ENCODE peak calls at places on chromosomes 16 and 17, in five cellular contexts. One of them, this sample, is unnamed. For H3K27me3, the result is how much of the 10 kb centered on the place peaks cover.

GRCh38 chr16:81237942-81238295 is 570 bp upstream of the BCO1 start:
- ATAC-seq in naive thymus-derived CD4-positive, alpha-beta T cell: no peak
- ATAC-seq in PC-3: no peak
- ATAC-seq in GM12878: no peak
- ATAC-seq in left lung: no peak
- ATAC-seq in this sample: no peak

GRCh38 chr16:80369559-80369958 is 171.2 kb upstream of the DYNLRB2 start:
- ATAC-seq in naive thymus-derived CD4-positive, alpha-beta T cell: no peak
- ATAC-seq in PC-3: no peak
- ATAC-seq in GM12878: no peak
- ATAC-seq in left lung: peak
- ATAC-seq in this sample: peak

GRCh38 chr17:35684046-35684802 is 47.2 kb upstream of the RASL10B start:
- ATAC-seq in naive thymus-derived CD4-positive, alpha-beta T cell: no peak
- ATAC-seq in PC-3: peak
- ATAC-seq in GM12878: no peak
- ATAC-seq in left lung: no peak
- ATAC-seq in this sample: no peak

GRCh38 chr16:48374255-48374654 is 11.0 kb downstream of the SIAH1 start:
- ATAC-seq in naive thymus-derived CD4-positive, alpha-beta T cell: no peak
- ATAC-seq in PC-3: no peak
- ATAC-seq in GM12878: no peak
- ATAC-seq in left lung: no peak
- ATAC-seq in this sample: no peak

GRCh38 chr17:50920891-50921595 is 54.9 kb upstream of the TOB1 start:
- ATAC-seq in naive thymus-derived CD4-positive, alpha-beta T cell: no peak
- ATAC-seq in PC-3: no peak
- ATAC-seq in GM12878: no peak
- ATAC-seq in left lung: no peak
- ATAC-seq in this sample: no peak

GRCh38 chr17:10758062-10758461 is 28.2 kb upstream of the TMEM220 start:
- ATAC-seq in naive thymus-derived CD4-positive, alpha-beta T cell: no peak
- ATAC-seq in PC-3: no peak
- ATAC-seq in GM12878: no peak
- ATAC-seq in left lung: no peak
- ATAC-seq in this sample: no peak

GRCh38 chr17:65730711-65731169 is 169.3 kb upstream of the AXIN2 start:
- ATAC-seq in naive thymus-derived CD4-positive, alpha-beta T cell: no peak
- ATAC-seq in PC-3: no peak
- ATAC-seq in GM12878: no peak
- ATAC-seq in left lung: peak
- ATAC-seq in this sample: peak

GRCh38 chr17:28993013-28993600 is 12.7 kb downstream of the SEZ6 start:
- ATAC-seq in naive thymus-derived CD4-positive, alpha-beta T cell: no peak
- ATAC-seq in PC-3: no peak
- ATAC-seq in GM12878: no peak
- ATAC-seq in left lung: peak
- ATAC-seq in this sample: no peak

GRCh38 chr17:37490638-37491614 is 1.2 kb downstream of the DUSP14 start:
- ATAC-seq in naive thymus-derived CD4-positive, alpha-beta T cell: no peak
- ATAC-seq in PC-3: peak
- ATAC-seq in GM12878: peak
- ATAC-seq in left lung: peak
- ATAC-seq in this sample: peak

GRCh38 chr17:50304781-50305404 is 30.6 kb downstream of the TMEM92 start:
- ATAC-seq in naive thymus-derived CD4-positive, alpha-beta T cell: no peak
- ATAC-seq in PC-3: no peak
- ATAC-seq in GM12878: peak
- ATAC-seq in left lung: peak
- ATAC-seq in this sample: peak

GRCh38 chr16:89354325-89354724 is 136.0 kb downstream of the ANKRD11 start:
- ATAC-seq in naive thymus-derived CD4-positive, alpha-beta T cell: no peak
- ATAC-seq in PC-3: no peak
- ATAC-seq in GM12878: no peak
- ATAC-seq in left lung: peak
- ATAC-seq in this sample: no peak

GRCh38 chr16:72787519-72788268 is 260.2 kb downstream of the ZFHX3 start:
- ATAC-seq in naive thymus-derived CD4-positive, alpha-beta T cell: peak
- ATAC-seq in PC-3: peak
- ATAC-seq in GM12878: peak
- ATAC-seq in left lung: peak
- ATAC-seq in this sample: peak

GRCh38 chr17:17568772-17569195 is 22.7 kb downstream of the PEMT start:
- ATAC-seq in naive thymus-derived CD4-positive, alpha-beta T cell: no peak
- ATAC-seq in PC-3: peak
- ATAC-seq in GM12878: peak
- ATAC-seq in left lung: peak
- ATAC-seq in this sample: no peak

GRCh38 chr17:77872199-77872598 is 86.3 kb upstream of the TNRC6C start:
- ATAC-seq in naive thymus-derived CD4-positive, alpha-beta T cell: peak
- ATAC-seq in PC-3: no peak
- ATAC-seq in GM12878: no peak
- ATAC-seq in left lung: no peak
- ATAC-seq in this sample: no peak

GRCh38 chr16:46897471-46897870 is 13.3 kb downstream of the GPT2 start:
- ATAC-seq in naive thymus-derived CD4-positive, alpha-beta T cell: no peak
- ATAC-seq in PC-3: no peak
- ATAC-seq in GM12878: no peak
- ATAC-seq in left lung: no peak
- ATAC-seq in this sample: no peak

GRCh38 chr16:14444979-14445810 is 184.9 kb downstream of the PARN start:
- ATAC-seq in naive thymus-derived CD4-positive, alpha-beta T cell: no peak
- ATAC-seq in PC-3: no peak
- ATAC-seq in GM12878: no peak
- ATAC-seq in left lung: no peak
- ATAC-seq in this sample: no peak

GRCh38 chr17:633133-633532 is 81.5 kb downstream of the VPS53 start:
- ATAC-seq in naive thymus-derived CD4-positive, alpha-beta T cell: no peak
- ATAC-seq in PC-3: no peak
- ATAC-seq in GM12878: no peak
- ATAC-seq in left lung: no peak
- ATAC-seq in this sample: peak

GRCh38 chr16:24829153-24829552 is 16.6 kb upstream of the SLC5A11 start:
- ATAC-seq in naive thymus-derived CD4-positive, alpha-beta T cell: no peak
- ATAC-seq in PC-3: no peak
- ATAC-seq in GM12878: no peak
- ATAC-seq in left lung: no peak
- ATAC-seq in this sample: no peak

GRCh38 chr17:58330544-58330996 is 2.0 kb upstream of the TSPOAP1 start:
- ATAC-seq in naive thymus-derived CD4-positive, alpha-beta T cell: no peak
- ATAC-seq in PC-3: no peak
- ATAC-seq in GM12878: no peak
- ATAC-seq in left lung: no peak
- ATAC-seq in this sample: no peak

GRCh38 chr16:88759245-88759975 is 25.6 kb downstream of the PIEZO1 start:
- ATAC-seq in naive thymus-derived CD4-positive, alpha-beta T cell: peak
- ATAC-seq in PC-3: no peak
- ATAC-seq in GM12878: no peak
- ATAC-seq in left lung: peak
- ATAC-seq in this sample: peak

GRCh38 chr16:69089091-69089912 is 16.2 kb upstream of the HAS3 start:
- ATAC-seq in naive thymus-derived CD4-positive, alpha-beta T cell: no peak
- ATAC-seq in PC-3: no peak
- ATAC-seq in GM12878: peak
- ATAC-seq in left lung: peak
- ATAC-seq in this sample: peak

GRCh38 chr16:81539009-81539820 is 94.6 kb downstream of the CMIP start:
- ATAC-seq in naive thymus-derived CD4-positive, alpha-beta T cell: no peak
- ATAC-seq in PC-3: no peak
- ATAC-seq in GM12878: no peak
- ATAC-seq in left lung: peak
- ATAC-seq in this sample: no peak

GRCh38 chr17:27559506-27559931 is 71.5 kb upstream of the LGALS9 start:
- ATAC-seq in naive thymus-derived CD4-positive, alpha-beta T cell: no peak
- ATAC-seq in PC-3: no peak
- ATAC-seq in GM12878: no peak
- ATAC-seq in left lung: peak
- ATAC-seq in this sample: peak

GRCh38 chr16:24962747-24963146 is 52.4 kb downstream of the ARHGAP17 start:
- ATAC-seq in naive thymus-derived CD4-positive, alpha-beta T cell: no peak
- ATAC-seq in PC-3: no peak
- ATAC-seq in GM12878: no peak
- ATAC-seq in left lung: no peak
- ATAC-seq in this sample: no peak

GRCh38 chr16:70529051-70529777 is 5.6 kb downstream of the SF3B3 start:
- ATAC-seq in naive thymus-derived CD4-positive, alpha-beta T cell: peak
- ATAC-seq in PC-3: peak
- ATAC-seq in GM12878: peak
- ATAC-seq in left lung: peak
- ATAC-seq in this sample: no peak

GRCh38 chr16:29151317-29151716 is 166.5 kb downstream of the LAT start:
- ATAC-seq in naive thymus-derived CD4-positive, alpha-beta T cell: no peak
- ATAC-seq in PC-3: no peak
- ATAC-seq in GM12878: no peak
- ATAC-seq in left lung: no peak
- ATAC-seq in this sample: no peak

GRCh38 chr17:30336369-30337171 is 2.7 kb upstream of the TMIGD1 start:
- ATAC-seq in naive thymus-derived CD4-positive, alpha-beta T cell: peak
- ATAC-seq in PC-3: peak
- ATAC-seq in GM12878: peak
- ATAC-seq in left lung: peak
- ATAC-seq in this sample: no peak

GRCh38 chr16:10081201-10081940 is 100.9 kb downstream of the GRIN2A start:
- ATAC-seq in naive thymus-derived CD4-positive, alpha-beta T cell: no peak
- ATAC-seq in PC-3: no peak
- ATAC-seq in GM12878: no peak
- ATAC-seq in left lung: no peak
- ATAC-seq in this sample: peak

GRCh38 chr17:43979671-43980070 is 24.8 kb upstream of the NAGS start:
- ATAC-seq in naive thymus-derived CD4-positive, alpha-beta T cell: no peak
- ATAC-seq in PC-3: no peak
- ATAC-seq in GM12878: no peak
- ATAC-seq in left lung: no peak
- ATAC-seq in this sample: no peak
- H3K27me3 ChIP-seq in naive thymus-derived CD4-positive, alpha-beta T cell: under half
- H3K27me3 ChIP-seq in PC-3: half or more
- H3K27me3 ChIP-seq in GM12878: under half
- H3K27me3 ChIP-seq in left lung: half or more
- H3K27me3 ChIP-seq in this sample: half or more

GRCh38 chr16:51164574-51164973 is 13.5 kb upstream of the SALL1 start:
- ATAC-seq in naive thymus-derived CD4-positive, alpha-beta T cell: no peak
- ATAC-seq in PC-3: no peak
- ATAC-seq in GM12878: no peak
- ATAC-seq in left lung: no peak
- ATAC-seq in this sample: no peak
- H3K27me3 ChIP-seq in naive thymus-derived CD4-positive, alpha-beta T cell: under half
- H3K27me3 ChIP-seq in PC-3: under half
- H3K27me3 ChIP-seq in GM12878: under half
- H3K27me3 ChIP-seq in left lung: under half
- H3K27me3 ChIP-seq in this sample: under half

GRCh38 chr17:41455236-41455635 is 11.9 kb downstream of the KRT32 start:
- ATAC-seq in naive thymus-derived CD4-positive, alpha-beta T cell: no peak
- ATAC-seq in PC-3: no peak
- ATAC-seq in GM12878: no peak
- ATAC-seq in left lung: no peak
- ATAC-seq in this sample: no peak
- H3K27me3 ChIP-seq in naive thymus-derived CD4-positive, alpha-beta T cell: under half
- H3K27me3 ChIP-seq in PC-3: under half
- H3K27me3 ChIP-seq in GM12878: under half
- H3K27me3 ChIP-seq in left lung: under half
- H3K27me3 ChIP-seq in this sample: under half

GRCh38 chr17:79218825-79219200 is 144.2 kb downstream of the ENGASE start:
- ATAC-seq in naive thymus-derived CD4-positive, alpha-beta T cell: no peak
- ATAC-seq in PC-3: no peak
- ATAC-seq in GM12878: no peak
- ATAC-seq in left lung: no peak
- ATAC-seq in this sample: no peak
- H3K27me3 ChIP-seq in naive thymus-derived CD4-positive, alpha-beta T cell: under half
- H3K27me3 ChIP-seq in PC-3: half or more
- H3K27me3 ChIP-seq in GM12878: under half
- H3K27me3 ChIP-seq in left lung: half or more
- H3K27me3 ChIP-seq in this sample: half or more

GRCh38 chr17:44751331-44751730 is 7.5 kb upstream of the ADAM11 start:
- ATAC-seq in naive thymus-derived CD4-positive, alpha-beta T cell: no peak
- ATAC-seq in PC-3: no peak
- ATAC-seq in GM12878: no peak
- ATAC-seq in left lung: no peak
- ATAC-seq in this sample: no peak

GRCh38 chr17:44749076-44750020 is 9.4 kb upstream of the ADAM11 start:
- ATAC-seq in naive thymus-derived CD4-positive, alpha-beta T cell: no peak
- ATAC-seq in PC-3: no peak
- ATAC-seq in GM12878: no peak
- ATAC-seq in left lung: no peak
- ATAC-seq in this sample: peak

GRCh38 chr17:44751806-44752205 is 7.0 kb upstream of the ADAM11 start:
- ATAC-seq in naive thymus-derived CD4-positive, alpha-beta T cell: no peak
- ATAC-seq in PC-3: no peak
- ATAC-seq in GM12878: no peak
- ATAC-seq in left lung: no peak
- ATAC-seq in this sample: no peak

GRCh38 chr17:44754276-44754675 is 4.5 kb upstream of the ADAM11 start:
- ATAC-seq in naive thymus-derived CD4-positive, alpha-beta T cell: no peak
- ATAC-seq in PC-3: no peak
- ATAC-seq in GM12878: no peak
- ATAC-seq in left lung: no peak
- ATAC-seq in this sample: no peak

DNA sequence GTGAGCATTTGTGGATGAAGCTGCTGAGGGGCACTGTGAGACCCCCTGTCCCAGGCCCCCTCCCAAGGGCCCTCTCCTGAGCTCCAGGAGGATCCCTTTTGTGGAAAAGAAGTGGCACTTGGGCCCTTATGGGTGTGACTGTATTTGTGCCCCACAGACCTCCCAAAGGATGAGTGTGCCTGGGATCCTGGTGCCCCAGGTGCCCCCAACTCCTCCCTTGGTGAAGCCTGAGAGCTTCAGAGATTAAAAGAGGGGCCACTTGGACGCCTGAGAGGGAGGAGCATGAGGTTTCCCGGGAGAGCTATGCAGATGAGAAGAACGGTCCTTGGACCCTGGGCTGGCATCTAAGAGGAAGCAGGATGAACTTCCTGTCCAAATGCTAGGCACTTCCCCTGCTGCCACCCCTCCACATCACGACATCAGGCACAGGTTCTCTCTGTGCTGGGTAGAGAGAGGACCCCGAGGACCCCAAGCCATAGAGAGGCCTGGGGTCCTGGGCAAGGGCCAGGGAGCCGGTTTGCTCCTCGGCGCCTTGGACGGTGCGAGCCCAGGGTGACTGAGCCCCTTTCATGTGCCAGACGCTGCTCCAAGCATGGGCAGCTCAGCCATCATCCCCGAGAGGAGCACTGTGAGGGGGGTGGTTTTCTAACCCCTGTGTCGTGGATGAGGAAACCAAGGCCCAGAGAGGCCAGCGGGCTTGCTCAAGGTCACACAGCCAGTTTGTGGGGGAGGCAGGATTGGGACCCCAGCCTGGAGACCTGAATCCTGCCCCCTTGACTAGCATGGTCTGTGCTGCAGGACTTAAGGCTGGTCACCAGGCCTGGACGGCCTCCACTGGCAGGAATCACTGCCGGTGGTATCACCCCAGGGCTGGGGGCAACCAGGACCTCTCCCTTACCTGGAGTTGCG is 5.6 kb upstream of the ADAM11 start:
- ATAC-seq in naive thymus-derived CD4-positive, alpha-beta T cell: no peak
- ATAC-seq in PC-3: no peak
- ATAC-seq in GM12878: no peak
- ATAC-seq in left lung: no peak
- ATAC-seq in this sample: no peak
- H3K27me3 ChIP-seq in naive thymus-derived CD4-positive, alpha-beta T cell: under half
- H3K27me3 ChIP-seq in PC-3: under half
- H3K27me3 ChIP-seq in GM12878: under half
- H3K27me3 ChIP-seq in left lung: under half
- H3K27me3 ChIP-seq in this sample: under half

This sample was measured in gastroesophageal sphincter.